ENCODE peak calls at places on chromosome 22, in six cellular contexts. L is H1, H is IMR-90, I is neuronal stem cell, O is mesenchymal stem cell, M is trophoblast cell. G is an unnamed sample.

GRCh38 chr22:43433904-43434600 is 22.2 kb downstream of the MPPED1 start:
- DNase-seq in L (no peak), H (no peak), I (no peak), O (no peak), M (no peak), G (peak)

GRCh38 chr22:22753526-22754267 is 109.3 kb downstream of the GGTLC2 start:
- DNase-seq in L (no peak), H (peak), I (peak), O (peak), M (peak), G (peak)

GRCh38 chr22:48490513-48491411 is 1336.9 kb downstream of the BRD1 start:
- DNase-seq in L (no peak), H (no peak), I (no peak), O (no peak), M (no peak), G (peak)

GRCh38 chr22:17334054-17334453 is 35.2 kb upstream of the CECR2 start:
- DNase-seq in L (no peak), H (no peak), I (no peak), O (no peak), M (no peak), G (no peak)

GRCh38 chr22:32706149-32706548 is 95.4 kb upstream of the TIMP3 start:
- DNase-seq in L (no peak), H (no peak), I (no peak), O (peak), M (peak), G (no peak)

GRCh38 chr22:37473437-37473946 is 12.7 kb downstream of the MFNG start:
- DNase-seq in L (no peak), H (no peak), I (no peak), O (no peak), M (no peak), G (no peak)

GRCh38 chr22:22408269-22408668 is 100.3 kb downstream of the ZNF280B start:
- DNase-seq in L (no peak), H (no peak), I (no peak), O (no peak), M (no peak), G (no peak)

GRCh38 chr22:28909375-28909774 is 26.0 kb downstream of the ZNRF3 start:
- DNase-seq in L (no peak), H (peak), I (no peak), O (no peak), M (no peak), G (no peak)

GRCh38 chr22:25744694-25745093 is 2.7 kb downstream of the MYO18B start:
- DNase-seq in L (no peak), H (no peak), I (no peak), O (no peak), M (no peak), G (no peak)

GRCh38 chr22:35742342-35743100 is 24.8 kb downstream of the APOL5 start:
- DNase-seq in L (no peak), H (peak), I (no peak), O (peak), M (peak), G (no peak)

GRCh38 chr22:42170946-42171345 is 40.3 kb upstream of the CYP2D6 start:
- DNase-seq in L (no peak), H (no peak), I (no peak), O (no peak), M (no peak), G (no peak)

GRCh38 chr22:38129021-38129420 is 18.5 kb upstream of the BAIAP2L2 start:
- DNase-seq in L (no peak), H (no peak), I (no peak), O (no peak), M (no peak), G (no peak)

GRCh38 chr22:46424496-46424895 is 89.0 kb downstream of the TRMU start:
- DNase-seq in L (no peak), H (no peak), I (no peak), O (no peak), M (no peak), G (no peak)

GRCh38 chr22:24796056-24796455 is 10.0 kb upstream of the SGSM1 start:
- DNase-seq in L (no peak), H (no peak), I (no peak), O (no peak), M (no peak), G (no peak)

GRCh38 chr22:17968126-17968525 is 56.2 kb downstream of the MICAL3 start:
- DNase-seq in L (no peak), H (no peak), I (no peak), O (no peak), M (no peak), G (no peak)

GRCh38 chr22:30650508-30651116 is 15.0 kb downstream of the SLC35E4 start:
- DNase-seq in L (no peak), H (no peak), I (no peak), O (no peak), M (no peak), G (no peak)

GRCh38 chr22:26276530-26277200 is 107.4 kb downstream of the SEZ6L start:
- DNase-seq in L (peak), H (no peak), I (no peak), O (no peak), M (no peak), G (no peak)

GRCh38 chr22:30891781-30892180 is 76.8 kb downstream of the MORC2 start:
- DNase-seq in L (no peak), H (no peak), I (no peak), O (no peak), M (no peak), G (no peak)

GRCh38 chr22:31177420-31178162 is 17.6 kb downstream of the RNF185 start:
- DNase-seq in L (no peak), H (peak), I (no peak), O (peak), M (peak), G (no peak)

GRCh38 chr22:41401781-41402648 is 20.3 kb downstream of the TEF start:
- DNase-seq in L (no peak), H (peak), I (no peak), O (peak), M (no peak), G (no peak)

GRCh38 chr22:40592352-40593113 is 44.0 kb downstream of the MRTFA start:
- DNase-seq in L (no peak), H (no peak), I (no peak), O (no peak), M (peak), G (no peak)

GRCh38 chr22:27903805-27904473 is 15.1 kb downstream of the PITPNB start:
- DNase-seq in L (no peak), H (no peak), I (no peak), O (peak), M (no peak), G (no peak)

GRCh38 chr22:43537019-43537585 is 125.3 kb downstream of the MPPED1 start:
- DNase-seq in L (no peak), H (no peak), I (no peak), O (no peak), M (peak), G (no peak)

GRCh38 chr22:29040385-29041275 is 21.0 kb downstream of the C22orf31 start:
- DNase-seq in L (no peak), H (peak), I (peak), O (peak), M (peak), G (peak)

GRCh38 chr22:28917747-28918543 is 34.6 kb downstream of the ZNRF3 start:
- DNase-seq in L (no peak), H (peak), I (peak), O (peak), M (no peak), G (no peak)

GRCh38 chr22:41725510-41726110 is 26.3 kb downstream of the MEI1 start:
- DNase-seq in L (no peak), H (peak), I (no peak), O (peak), M (peak), G (no peak)

GRCh38 chr22:47888807-47889206 is 1126.4 kb downstream of the TBC1D22A start:
- DNase-seq in L (no peak), H (no peak), I (no peak), O (no peak), M (no peak), G (no peak)

DNA sequence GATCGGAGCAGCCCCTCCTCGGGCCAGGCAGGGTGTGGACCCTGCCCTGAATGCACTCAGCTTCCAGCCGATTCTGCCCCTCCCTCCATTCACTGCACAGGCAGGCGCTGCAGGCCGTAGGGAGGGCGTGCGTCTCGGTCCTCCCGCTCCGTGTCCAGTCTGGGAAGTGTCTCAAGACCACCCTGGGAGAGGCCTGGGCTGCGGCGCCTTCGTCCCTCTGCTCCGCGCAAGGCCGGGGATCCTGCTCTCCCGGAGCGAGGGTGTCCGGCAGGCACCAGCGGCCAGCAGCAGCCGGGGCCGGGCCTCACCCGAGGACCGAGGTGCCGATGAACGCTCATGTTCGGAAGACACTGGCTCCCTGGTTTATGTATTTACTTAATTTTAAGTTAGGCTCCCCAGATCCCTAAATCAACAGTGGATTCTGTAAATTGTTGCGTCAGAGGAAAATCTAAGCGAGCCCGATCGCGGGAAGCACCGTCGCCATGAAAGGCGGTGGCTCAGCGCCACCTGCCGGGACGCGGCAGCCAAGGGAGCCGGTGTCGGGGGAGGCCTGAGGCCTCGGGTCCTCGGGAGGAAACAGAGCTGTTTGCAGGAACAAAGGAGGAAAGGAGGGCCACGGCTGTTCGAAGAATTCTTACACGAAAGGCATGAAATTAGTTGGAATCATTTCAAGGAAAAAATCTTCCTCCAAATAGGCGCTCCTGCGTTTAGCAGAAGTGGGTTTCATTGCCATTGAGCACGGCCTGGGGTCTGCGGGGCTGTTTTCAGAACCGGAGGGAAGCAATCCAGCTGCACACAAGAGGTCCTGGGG is 195.3 kb downstream of the BRD1 start:
- DNase-seq in L (peak), H (peak), I (peak), O (peak), M (peak), G (peak)
- H2AFZ ChIP-seq in L (peak), H (peak), I (peak), O (peak), M (peak), G (peak)

GRCh38 chr22:39229688-39230260 is 15.0 kb downstream of the PDGFB start:
- DNase-seq in L (no peak), H (no peak), I (no peak), O (no peak), M (no peak), G (no peak)
- H3K14ac ChIP-seq in L (no peak), H (no peak), I (no peak), O (no peak), M (no peak), G (peak)

DNA sequence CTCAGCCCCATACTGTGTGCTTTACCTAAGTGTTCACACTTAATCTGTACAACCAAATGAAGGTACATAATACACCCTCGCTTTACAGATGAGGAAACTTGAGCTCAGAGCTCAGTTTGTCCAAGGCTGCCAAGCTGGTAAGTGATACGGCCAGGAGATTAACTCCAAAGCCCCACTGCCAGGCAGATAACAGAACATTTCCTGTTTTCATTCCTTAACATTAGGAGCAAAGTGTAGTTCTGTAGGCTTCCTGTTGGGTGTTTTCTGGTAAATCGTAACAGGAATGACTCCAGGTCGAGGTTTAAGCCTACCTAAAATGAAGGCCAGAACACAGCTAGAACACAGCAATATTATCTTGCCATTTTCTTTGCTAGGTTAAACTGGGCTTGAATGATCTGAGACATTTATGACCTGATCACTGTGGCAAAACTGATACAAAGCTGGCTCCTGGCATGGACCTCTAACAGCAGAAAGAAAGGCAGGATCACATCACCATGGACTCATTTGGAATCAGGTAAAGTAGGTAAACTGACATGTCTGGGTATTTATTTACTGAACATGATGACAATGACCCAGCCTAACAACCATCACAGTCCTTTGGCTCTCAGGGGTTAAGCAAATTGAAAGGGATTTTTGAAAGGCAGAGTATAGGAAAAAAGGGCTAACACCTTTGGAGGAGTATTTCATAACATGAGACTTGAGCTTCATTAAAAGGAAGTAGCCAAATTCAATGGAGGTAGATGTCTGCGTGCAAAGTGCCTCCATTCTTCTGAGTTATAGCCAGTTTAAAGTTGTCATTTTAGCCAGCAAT is 3.9 kb upstream of the NUP50 start:
- DNase-seq in L (no peak), H (peak), I (no peak), O (peak), M (peak), G (no peak)
- H3K4me2 ChIP-seq in L (peak), H (peak), I (no peak), O (no peak), M (no peak), G (no peak)

DNA sequence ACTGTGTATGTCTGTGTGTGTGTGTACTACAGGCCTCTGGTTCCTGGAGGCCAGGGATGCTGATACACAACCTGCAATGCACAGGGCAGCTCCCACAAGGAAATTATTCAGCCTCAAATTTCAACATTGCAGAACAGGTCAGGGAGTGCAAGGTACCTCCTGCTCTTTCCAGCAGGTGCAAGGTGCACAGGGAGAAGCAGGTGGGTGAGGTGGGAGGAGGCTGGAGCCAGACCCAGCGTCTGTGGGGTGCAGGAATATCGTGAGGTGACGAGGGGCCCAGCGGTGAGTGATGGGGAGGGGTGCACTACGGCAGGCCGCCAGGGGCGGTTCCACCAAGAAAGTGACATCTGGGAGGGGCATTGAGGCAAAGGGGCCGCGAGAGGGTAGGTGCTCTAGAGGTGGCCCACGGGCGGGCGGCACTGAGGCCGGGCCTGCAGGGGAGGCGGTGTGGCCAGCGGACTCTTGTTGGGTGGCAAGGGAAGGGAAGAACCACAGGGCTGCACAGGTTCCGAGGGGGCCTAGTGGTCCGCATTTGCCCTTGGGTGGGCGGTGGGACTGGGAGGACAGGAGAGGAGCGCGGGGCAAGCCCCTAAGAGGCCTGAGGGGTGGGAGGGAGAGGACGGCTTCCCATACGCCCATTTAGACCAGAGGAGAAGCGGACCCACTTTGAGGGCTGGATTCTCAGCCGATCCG is 21.6 kb downstream of the DGCR6L start:
- DNase-seq in L (no peak), H (no peak), I (no peak), O (no peak), M (no peak), G (peak)
- H2AFZ ChIP-seq in L (peak), H (peak), I (peak), O (no peak), M (no peak), G (no peak)

GRCh38 chr22:19612866-19613572 is 88.8 kb upstream of the CLDN5 start:
- DNase-seq in L (no peak), H (no peak), I (no peak), O (no peak), M (no peak), G (no peak)
- H3K14ac ChIP-seq in L (no peak), H (no peak), I (no peak), O (no peak), M (no peak), G (no peak)

G was measured in H9.